ENCODE peak calls at places on chromosomes 13 and 19, in seven cellular contexts. C is neural progenitor cell, I is hepatocyte, P is HCT116, J is PC-3, Y is GM23248, S is MM.1S. V is an unnamed sample. For H3K4me1, the result is how much of the 10 kb centered on the place peaks cover.

GRCh38 chr13:28163587-28163986 is 25.2 kb downstream of the PAN3 start:
- DNase-seq in Y (no peak), C (no peak), J (no peak), S (no peak), P (no peak), I (no peak), V (no peak)

GRCh38 chr13:47822036-47822435 is 179.0 kb downstream of the SUCLA2 start:
- DNase-seq in P (no peak), I (no peak), S (no peak), C (no peak), Y (no peak), J (no peak), V (no peak)

GRCh38 chr19:14536926-14537692 is 7.7 kb downstream of the TECR start:
- DNase-seq in I (peak), S (no peak), P (peak), J (peak), C (peak), Y (peak), V (peak)

GRCh38 chr19:31347828-31348314 is 1.4 kb downstream of the TSHZ3 start:
- DNase-seq in S (no peak), I (no peak), P (no peak), Y (peak), J (no peak), C (no peak), V (no peak)

GRCh38 chr13:21537105-21537504 is 66.9 kb downstream of the MICU2 start:
- DNase-seq in P (no peak), J (no peak), C (no peak), Y (peak), I (no peak), S (no peak), V (no peak)

GRCh38 chr19:44723299-44723951 is 24.5 kb downstream of the CEACAM16 start:
- DNase-seq in J (no peak), C (no peak), S (no peak), P (no peak), Y (no peak), I (no peak), V (no peak)

GRCh38 chr13:68676513-68677115 is 1431.0 kb upstream of the ATXN8OS start:
- DNase-seq in P (no peak), S (no peak), Y (no peak), C (no peak), J (no peak), I (no peak), V (no peak)

GRCh38 chr13:33794576-33794975 is 23.4 kb upstream of the RFC3 start:
- DNase-seq in I (no peak), P (no peak), C (no peak), J (no peak), Y (peak), S (no peak), V (no peak)

GRCh38 chr13:66405908-66406802 is 824.0 kb downstream of the PCDH9 start:
- DNase-seq in C (peak), J (peak), I (peak), Y (no peak), S (no peak), P (no peak), V (no peak)

GRCh38 chr13:23902975-23903905 is 5.9 kb upstream of the C1QTNF9B start:
- DNase-seq in S (no peak), Y (no peak), P (no peak), I (peak), J (no peak), C (peak), V (peak)

GRCh38 chr19:31545766-31546165 is 196.5 kb upstream of the TSHZ3 start:
- DNase-seq in Y (no peak), P (no peak), C (no peak), I (no peak), J (no peak), S (no peak), V (no peak)

GRCh38 chr13:50713849-50714248 is 129.6 kb downstream of the DLEU7 start:
- DNase-seq in S (no peak), J (peak), C (no peak), I (no peak), Y (peak), P (no peak), V (no peak)

GRCh38 chr13:33785384-33785783 is 32.6 kb upstream of the RFC3 start:
- DNase-seq in C (no peak), P (no peak), Y (no peak), J (no peak), I (no peak), S (no peak), V (no peak)

GRCh38 chr19:4967738-4968461 is 1.0 kb upstream of the KDM4B start:
- DNase-seq in I (no peak), S (no peak), Y (peak), J (peak), C (peak), P (no peak), V (no peak)

GRCh38 chr19:45177817-45178261 is at the start of gene TRAPPC6A:
- DNase-seq in Y (peak), S (no peak), I (no peak), J (peak), C (no peak), P (no peak), V (peak)

GRCh38 chr19:9885077-9885552 is 50.0 kb downstream of the PIN1 start:
- DNase-seq in P (no peak), C (no peak), I (peak), Y (peak), S (no peak), J (peak), V (peak)

GRCh38 chr13:29453657-29454056 is 141.8 kb downstream of the SLC7A1 start:
- DNase-seq in P (no peak), S (no peak), I (no peak), J (no peak), Y (peak), C (no peak), V (no peak)

GRCh38 chr19:48333467-48334384 is 8.4 kb downstream of the EMP3 start:
- DNase-seq in P (peak), S (peak), C (peak), I (peak), J (peak), Y (peak), V (peak)

GRCh38 chr19:45670670-45671453 is 2.8 kb downstream of the GIPR start:
- DNase-seq in J (peak), Y (peak), P (peak), C (peak), I (peak), S (no peak), V (peak)

GRCh38 chr19:34173145-34173956 is 1.0 kb downstream of the LSM14A start:
- DNase-seq in C (peak), S (peak), P (no peak), I (peak), Y (peak), J (peak), V (peak)

GRCh38 chr19:4543444-4543843 is 3.6 kb upstream of the LRG1 start:
- DNase-seq in Y (no peak), S (no peak), J (no peak), I (peak), P (no peak), C (no peak), V (no peak)

GRCh38 chr13:23618341-23618740 is 48.1 kb downstream of the TNFRSF19 start:
- DNase-seq in C (no peak), Y (peak), J (peak), S (no peak), P (no peak), I (peak), V (peak)

DNA sequence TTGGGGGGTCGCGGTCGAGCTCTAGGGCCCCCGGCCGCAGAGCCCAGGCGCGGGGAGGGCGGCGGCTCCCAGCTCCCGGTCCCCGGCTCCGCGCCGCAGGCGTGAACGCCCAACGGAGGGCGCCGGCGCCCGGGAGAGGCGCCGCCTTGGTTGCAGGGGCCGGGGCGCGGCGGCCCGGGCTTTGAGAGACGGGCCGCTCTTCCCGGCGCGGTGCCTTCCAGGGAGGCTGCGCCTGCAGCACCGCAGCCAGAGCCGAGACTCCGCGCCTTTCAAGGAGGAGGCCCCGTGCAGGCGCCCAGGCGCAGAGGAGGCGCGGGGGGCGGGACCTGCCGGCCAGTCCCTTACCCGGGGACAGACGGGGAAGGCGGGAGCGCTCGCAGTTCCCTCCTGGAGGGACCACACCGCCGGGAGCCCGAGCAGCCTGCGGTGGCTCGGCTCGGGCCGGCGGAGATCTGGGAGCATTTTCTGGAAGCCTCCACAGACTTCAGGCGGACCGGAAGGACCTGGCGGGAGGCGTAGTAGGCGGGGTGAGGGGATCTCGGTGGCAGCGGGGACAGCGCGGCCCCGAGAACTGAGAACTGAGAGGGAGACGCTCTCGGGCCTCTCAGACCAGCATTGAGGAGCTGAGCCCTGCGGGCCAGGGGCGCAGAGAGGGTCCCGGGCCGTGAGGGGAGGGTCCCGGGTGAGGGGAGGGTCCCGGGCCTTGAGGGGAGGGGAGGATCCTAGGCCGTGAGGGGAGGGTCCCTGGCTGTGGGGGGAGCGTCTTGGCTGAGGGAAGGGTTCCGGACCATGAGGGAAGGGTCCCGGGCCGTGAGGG is 25.5 kb upstream of the MCF2L start:
- DNase-seq in Y (peak), I (peak), P (no peak), C (peak), S (no peak), J (peak), V (peak)
- TF ChIP-seq EZH2 in Y (no peak), I (no peak), P (no peak), C (no peak), S (no peak), J (no peak), V (no peak)

GRCh38 chr19:3434630-3435553 is 45.4 kb downstream of the SMIM24 start:
- DNase-seq in Y (peak), P (peak), C (peak), J (peak), I (peak), S (peak), V (peak)
- H3K4me1 ChIP-seq in Y (under half), P (under half), C (under half), J (under half), I (under half), S (under half), V (under half)

DNA sequence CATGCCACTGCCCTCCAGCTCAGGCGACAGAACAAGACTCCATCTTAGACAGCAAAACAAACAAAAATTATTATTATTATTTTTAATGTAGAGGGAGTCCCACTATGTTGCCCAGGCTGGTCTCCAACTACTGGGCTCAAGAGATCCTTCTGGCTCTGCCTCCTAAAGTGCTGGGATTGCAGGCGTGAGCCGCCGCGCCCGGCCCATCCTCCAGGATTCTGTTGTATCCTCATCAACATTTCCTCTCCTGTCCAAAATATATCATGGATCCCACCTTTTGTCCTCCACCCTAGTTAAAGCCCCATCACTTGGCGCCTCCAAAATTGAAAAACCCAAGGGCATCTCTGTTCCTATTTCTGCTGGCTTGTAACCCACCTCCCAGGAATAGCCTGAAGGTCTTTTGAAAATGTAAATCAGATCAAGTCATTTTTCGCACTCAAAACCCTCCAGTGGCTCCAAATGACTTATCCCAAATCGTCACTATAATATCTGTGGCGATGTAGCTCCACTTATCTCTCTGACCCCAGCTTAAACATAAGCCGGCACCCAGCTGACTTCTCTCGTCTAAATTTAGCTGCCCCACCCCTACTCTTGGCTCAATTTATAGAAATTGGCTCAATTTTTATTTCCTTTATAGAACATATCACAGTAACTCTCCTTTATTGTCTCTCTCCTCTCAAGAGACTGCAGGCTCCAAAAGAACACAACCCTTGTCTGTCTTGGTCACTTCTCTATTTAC is 1.1 kb downstream of the ZNF784 start:
- DNase-seq in C (no peak), J (no peak), Y (no peak), P (no peak), S (no peak), I (no peak), V (no peak)
- TF ChIP-seq EZH2phosphoT487 in C (no peak), J (no peak), Y (no peak), P (no peak), S (no peak), I (no peak), V (no peak)

DNA sequence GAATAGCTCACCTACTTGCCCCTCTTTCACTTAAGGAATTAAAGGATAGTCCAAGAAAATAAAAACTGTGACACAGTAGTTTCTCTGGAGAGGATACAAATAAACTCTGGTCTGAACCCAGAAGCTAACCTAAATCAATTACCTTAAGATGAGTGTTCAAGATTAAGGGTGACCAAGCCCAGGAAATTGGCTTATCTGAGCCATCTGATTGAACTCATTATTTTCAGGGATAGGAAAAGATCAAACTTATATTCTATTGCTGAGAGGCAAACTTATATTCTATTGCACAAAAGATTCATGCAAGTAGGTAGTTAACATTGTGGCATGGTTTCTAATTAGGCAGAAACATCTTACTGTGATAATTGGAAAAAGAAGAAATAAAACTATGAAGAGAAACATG is 175.1 kb downstream of the DCLK1 start:
- DNase-seq in Y (no peak), P (no peak), S (no peak), C (no peak), J (no peak), I (no peak), V (no peak)
- TF ChIP-seq EZH2 in Y (no peak), P (no peak), S (no peak), C (no peak), J (no peak), I (no peak), V (no peak)

GRCh38 chr13:102769679-102770078 is 3.9 kb downstream of the TEX30 start:
- DNase-seq in Y (no peak), P (no peak), J (peak), I (no peak), C (no peak), S (no peak), V (no peak)
- H3K4me1 ChIP-seq in Y (under half), P (under half), J (under half), I (under half), C (under half), S (under half), V (under half)

DNA sequence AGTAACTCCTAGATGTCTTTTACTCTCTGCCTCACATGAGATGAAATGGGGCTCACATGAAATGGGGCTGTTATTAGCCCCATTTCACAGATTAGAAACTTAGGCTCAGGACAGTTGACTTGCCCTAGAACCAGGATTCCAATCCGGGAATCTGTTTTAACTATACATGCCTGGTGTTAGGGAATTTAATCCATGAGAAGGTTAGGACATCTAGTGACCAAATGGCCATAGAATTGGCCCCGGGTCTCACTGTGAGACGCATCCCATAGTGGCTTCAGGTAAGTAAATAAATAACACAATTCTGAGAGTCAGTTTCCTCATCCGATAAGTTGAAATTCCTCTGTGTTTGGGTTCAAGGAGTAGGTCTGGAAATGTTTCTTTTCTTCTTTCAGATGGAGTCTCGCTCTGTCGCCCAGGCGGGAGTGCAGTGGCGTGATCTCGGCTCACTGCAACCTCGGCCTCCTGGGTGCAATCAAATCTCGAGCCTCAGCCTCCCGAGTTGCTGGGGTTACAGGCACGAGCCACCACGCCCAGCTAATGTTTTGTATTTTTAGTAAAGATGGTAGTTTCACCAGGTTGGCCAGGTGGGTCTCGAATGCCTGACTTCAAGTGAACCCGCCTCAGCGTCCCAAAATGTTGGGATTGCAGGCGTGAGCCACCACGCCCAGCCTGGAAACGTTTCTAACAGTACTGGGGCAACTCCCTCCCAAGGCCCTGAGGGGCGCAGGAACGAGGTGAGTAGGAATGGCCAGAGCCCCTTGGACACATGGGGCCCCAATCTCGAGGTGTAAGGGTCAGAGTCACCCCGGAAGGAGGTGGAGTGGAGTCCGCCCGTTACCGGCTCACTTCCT is 1.2 kb upstream of the ZNF574 start:
- DNase-seq in C (no peak), Y (peak), I (peak), S (no peak), J (no peak), P (no peak), V (peak)
- TF ChIP-seq EZH2phosphoT487 in C (no peak), Y (no peak), I (no peak), S (no peak), J (no peak), P (no peak), V (no peak)

DNA sequence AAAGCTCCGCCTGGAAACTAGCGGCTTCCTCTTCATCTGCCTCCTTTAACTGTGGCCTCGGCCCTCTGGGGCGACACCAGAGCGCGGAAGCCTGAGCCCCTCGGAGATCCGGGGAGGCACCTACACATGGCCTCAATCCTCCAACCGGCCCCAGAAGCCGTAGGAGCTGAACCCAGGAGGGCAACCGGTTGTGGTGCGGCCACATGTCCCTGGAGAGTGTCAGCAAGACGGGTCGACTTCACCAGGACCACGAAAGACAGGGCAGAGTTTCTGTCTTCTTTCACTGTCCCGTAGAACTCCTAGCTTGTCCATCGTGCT is 3.7 kb upstream of the SOX1 start:
- DNase-seq in Y (no peak), I (no peak), S (no peak), P (no peak), J (no peak), C (no peak), V (no peak)
- TF ChIP-seq EZH2 in Y (no peak), I (no peak), S (no peak), P (no peak), J (no peak), C (peak), V (peak)

DNA sequence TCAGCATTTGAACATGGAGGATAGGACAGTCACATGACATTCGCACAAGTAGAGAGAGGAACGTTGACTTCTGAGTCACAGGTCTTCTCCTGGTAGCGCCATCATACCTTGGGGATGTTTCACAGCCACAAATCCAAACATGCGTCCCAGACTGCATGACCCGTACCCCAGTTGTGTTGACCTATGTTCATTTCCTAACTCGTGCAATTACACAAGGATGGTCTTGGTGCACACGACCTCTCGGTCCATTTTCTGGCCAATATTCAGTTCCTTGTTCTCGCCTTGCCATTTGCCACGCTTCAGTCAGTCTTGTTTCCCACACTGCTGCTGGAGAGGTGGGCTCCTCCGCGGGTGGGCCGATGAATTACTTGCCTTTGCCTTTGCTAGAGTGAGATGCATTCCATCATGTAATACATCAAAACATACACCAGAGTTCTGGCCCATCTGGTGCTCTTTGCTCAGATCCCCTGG is 87.3 kb downstream of the COL4A2 start:
- DNase-seq in I (no peak), S (no peak), Y (no peak), J (no peak), C (no peak), P (no peak), V (no peak)
- H3K4me1 ChIP-seq in I (under half), S (under half), Y (half or more), J (half or more), C (under half), P (under half), V (under half)

DNA sequence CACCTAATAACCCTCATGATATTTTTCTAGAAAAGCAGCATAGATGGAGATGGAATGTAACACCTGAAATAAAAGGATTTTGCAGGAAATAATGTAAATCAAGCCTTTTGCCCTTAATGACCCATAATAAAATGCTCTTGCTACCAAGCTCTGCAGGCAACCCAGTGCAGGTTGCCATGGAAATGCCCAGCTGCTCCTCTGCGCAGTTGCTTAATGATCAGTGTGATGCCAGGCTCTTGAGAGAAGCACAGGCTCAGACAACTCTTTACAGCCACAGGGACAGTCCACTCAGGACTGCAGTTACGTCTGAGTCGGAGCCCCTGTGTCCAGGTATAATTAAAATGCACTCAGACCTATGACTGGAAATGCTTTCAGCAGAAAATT is 165.5 kb downstream of the LACC1 start:
- DNase-seq in I (no peak), P (no peak), C (peak), S (no peak), Y (no peak), J (no peak), V (no peak)
- TF ChIP-seq EZH2phosphoT487 in I (no peak), P (no peak), C (no peak), S (no peak), Y (no peak), J (no peak), V (no peak)

V was measured in GM23338.